ENCODE peak calls at places on chromosomes 2 and 18, in nine cellular contexts. B is neural progenitor cell; X is transverse colon; M is fibroblast of lung; I is Peyer's patch; N is lower lobe of right lung; O is naive thymus-derived CD4-positive, alpha-beta T cell; D is adrenal gland; F is endodermal cell. W is an unnamed sample.

GRCh38 chr2:85266424-85267041 is 61.3 kb downstream of the TGOLN2 start:
- DNase-seq in O (peak), I (peak), D (peak), M (peak), B (peak), N (peak), X (peak), F (peak), W (no peak)

GRCh38 chr2:162258686-162259085 is 15.4 kb upstream of the FAP start:
- DNase-seq in B (no peak), I (no peak), D (no peak), F (no peak), M (no peak), O (no peak), X (no peak), N (no peak), W (no peak)

GRCh38 chr2:109736177-109736827 is 57.8 kb upstream of the RGPD5 start:
- DNase-seq in I (peak), X (peak), O (no peak), M (peak), B (peak), N (peak), F (peak), D (peak), W (peak)

GRCh38 chr2:121505005-121505404 is 25.7 kb upstream of the RNU4ATAC start:
- DNase-seq in F (no peak), O (no peak), D (no peak), B (no peak), I (no peak), N (no peak), X (no peak), M (peak), W (no peak)

GRCh38 chr2:234247453-234248180 is 197.1 kb downstream of the SPP2 start:
- DNase-seq in M (no peak), F (no peak), D (no peak), B (no peak), O (no peak), I (no peak), X (no peak), N (no peak), W (peak)

GRCh38 chr2:182240862-182241371 is 185.9 kb downstream of the PDE1A start:
- DNase-seq in X (peak), O (no peak), N (no peak), B (peak), I (peak), D (peak), M (peak), F (peak), W (peak)

GRCh38 chr2:201262718-201263117 is 2.4 kb downstream of the CASP8 start:
- DNase-seq in D (no peak), O (no peak), F (no peak), M (no peak), I (no peak), B (no peak), N (no peak), X (no peak), W (no peak)

GRCh38 chr2:20291846-20292408 is 58.7 kb downstream of the PUM2 start:
- DNase-seq in D (no peak), M (no peak), X (no peak), I (no peak), O (no peak), B (peak), F (no peak), N (no peak), W (no peak)

GRCh38 chr2:207334631-207335371 is 169.1 kb upstream of the KLF7 start:
- DNase-seq in M (peak), X (peak), N (peak), B (peak), F (peak), O (peak), I (peak), D (peak), W (peak)

GRCh38 chr18:47184419-47185050 is 8.4 kb upstream of the IER3IP1 start:
- DNase-seq in X (no peak), M (peak), N (peak), O (no peak), I (no peak), B (peak), F (no peak), D (peak), W (no peak)

GRCh38 chr2:88055049-88055435 is 541 bp downstream of the KRCC1 start:
- DNase-seq in D (no peak), N (no peak), M (peak), F (no peak), O (no peak), X (no peak), B (no peak), I (no peak), W (no peak)

GRCh38 chr2:9428965-9429577 is 5.6 kb downstream of the CPSF3 start:
- DNase-seq in X (no peak), D (no peak), M (no peak), I (no peak), N (no peak), F (no peak), O (no peak), B (no peak), W (no peak)

GRCh38 chr18:9066817-9067306 is 35.6 kb upstream of the NDUFV2 start:
- DNase-seq in F (no peak), B (no peak), D (no peak), N (no peak), I (peak), M (no peak), X (peak), O (no peak), W (peak)

GRCh38 chr2:158031371-158031770 is 70.3 kb upstream of the UPP2 start:
- DNase-seq in M (no peak), X (no peak), I (no peak), N (no peak), D (no peak), F (no peak), O (no peak), B (no peak), W (no peak)

GRCh38 chr2:221518937-221519635 is 53.0 kb downstream of the EPHA4 start:
- DNase-seq in X (peak), N (no peak), D (peak), I (no peak), M (no peak), O (no peak), B (no peak), F (no peak), W (no peak)

GRCh38 chr2:189534854-189535253 is 45.7 kb downstream of the SLC40A1 start:
- DNase-seq in X (no peak), F (no peak), B (no peak), N (no peak), O (no peak), I (no peak), M (peak), D (no peak), W (no peak)

GRCh38 chr2:151973901-151974199 is 125.0 kb downstream of the CACNB4 start:
- DNase-seq in X (no peak), M (peak), O (no peak), I (no peak), F (peak), N (no peak), B (peak), D (no peak), W (no peak)

GRCh38 chr2:196291873-196292800 is 120.8 kb upstream of the STK17B start:
- DNase-seq in N (peak), B (no peak), O (no peak), I (no peak), M (no peak), D (no peak), F (no peak), X (no peak), W (peak)

GRCh38 chr2:10285191-10285577 is 17.5 kb upstream of the HPCAL1 start:
- DNase-seq in O (no peak), N (no peak), F (no peak), X (no peak), B (no peak), I (no peak), M (no peak), D (no peak), W (no peak)

GRCh38 chr2:188596054-188596453 is 304.4 kb downstream of the GULP1 start:
- DNase-seq in F (no peak), M (peak), B (no peak), I (no peak), D (no peak), X (no peak), O (no peak), N (no peak), W (no peak)

GRCh38 chr2:48126180-48126579 is 219.9 kb upstream of the FBXO11 start:
- DNase-seq in B (no peak), X (no peak), F (no peak), O (no peak), M (peak), I (no peak), N (no peak), D (no peak), W (no peak)

DNA sequence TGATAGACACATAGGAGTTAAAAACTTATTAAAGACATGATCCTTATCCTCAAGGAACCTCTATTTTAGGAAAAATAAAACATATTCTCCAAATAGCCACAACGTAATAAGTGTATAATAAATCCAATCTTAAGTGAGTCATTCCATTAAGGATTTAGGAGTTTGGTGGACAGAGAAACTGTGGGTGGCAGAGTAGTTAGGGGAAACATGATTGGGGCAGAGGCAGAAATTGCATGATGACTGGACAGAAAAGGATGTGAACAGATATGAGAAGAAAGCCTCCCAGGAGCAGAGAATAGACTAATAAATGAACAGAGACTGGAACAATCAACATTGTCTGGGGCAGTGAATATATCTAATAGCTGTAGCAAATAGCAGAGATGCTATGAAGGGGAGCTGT is 48.1 kb upstream of the SIGLEC15 start:
- DNase-seq in X (no peak), M (peak), N (no peak), F (no peak), I (no peak), D (no peak), O (no peak), B (no peak), W (no peak)
- H3K27ac ChIP-seq in X (no peak), M (no peak), N (no peak), F (no peak), I (no peak), D (no peak), O (no peak), B (no peak), W (no peak)

DNA sequence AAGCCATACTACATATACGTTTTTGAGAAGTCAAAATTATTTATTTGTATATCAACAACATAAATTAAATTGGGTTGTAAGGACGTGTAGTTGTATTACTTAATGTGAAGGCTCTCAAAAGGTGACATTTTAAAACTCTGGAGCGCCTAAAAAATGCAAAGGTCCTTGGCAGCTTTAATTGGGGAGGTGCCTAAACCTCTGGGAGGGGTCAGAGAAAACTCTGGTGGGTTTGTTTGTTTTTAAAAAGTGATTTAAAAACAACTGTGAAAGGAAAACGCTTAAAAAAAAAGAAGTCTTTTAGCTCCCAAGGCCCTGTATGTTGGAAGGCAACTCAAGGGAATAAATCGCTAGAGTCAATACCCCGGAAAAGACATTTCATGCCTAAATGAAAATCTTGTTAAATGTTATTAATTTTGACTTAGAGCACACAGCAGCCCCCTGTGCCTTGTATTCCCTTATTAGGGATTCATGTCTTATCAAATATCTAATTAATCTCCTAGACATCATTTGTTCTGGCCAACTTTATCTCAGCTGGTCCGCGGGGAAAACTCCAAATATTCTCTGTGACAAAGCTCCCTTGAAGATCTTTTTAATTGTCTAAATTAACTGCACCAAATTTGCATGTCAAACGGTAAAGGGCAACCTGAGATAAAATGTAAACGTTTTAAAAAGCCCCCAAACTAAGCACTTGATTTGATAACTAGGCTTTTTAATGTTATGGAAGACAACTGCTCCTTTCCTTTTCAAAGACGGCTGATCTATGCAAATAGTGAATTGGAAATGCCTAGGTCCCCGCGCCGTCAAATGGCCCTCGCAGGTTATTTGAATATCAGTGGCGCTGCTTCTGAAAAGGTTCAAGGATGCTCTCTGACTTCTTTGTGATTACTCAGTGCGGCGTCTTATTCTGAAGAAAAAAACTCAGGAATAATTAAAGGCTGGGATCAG is 4.1 kb downstream of the SP9 start:
- DNase-seq in N (no peak), M (no peak), O (no peak), X (no peak), B (peak), D (no peak), I (no peak), F (peak), W (no peak)
- H3K4me3 ChIP-seq in N (no peak), M (no peak), O (no peak), X (no peak), B (no peak), D (no peak), I (no peak), F (no peak), W (no peak)

DNA sequence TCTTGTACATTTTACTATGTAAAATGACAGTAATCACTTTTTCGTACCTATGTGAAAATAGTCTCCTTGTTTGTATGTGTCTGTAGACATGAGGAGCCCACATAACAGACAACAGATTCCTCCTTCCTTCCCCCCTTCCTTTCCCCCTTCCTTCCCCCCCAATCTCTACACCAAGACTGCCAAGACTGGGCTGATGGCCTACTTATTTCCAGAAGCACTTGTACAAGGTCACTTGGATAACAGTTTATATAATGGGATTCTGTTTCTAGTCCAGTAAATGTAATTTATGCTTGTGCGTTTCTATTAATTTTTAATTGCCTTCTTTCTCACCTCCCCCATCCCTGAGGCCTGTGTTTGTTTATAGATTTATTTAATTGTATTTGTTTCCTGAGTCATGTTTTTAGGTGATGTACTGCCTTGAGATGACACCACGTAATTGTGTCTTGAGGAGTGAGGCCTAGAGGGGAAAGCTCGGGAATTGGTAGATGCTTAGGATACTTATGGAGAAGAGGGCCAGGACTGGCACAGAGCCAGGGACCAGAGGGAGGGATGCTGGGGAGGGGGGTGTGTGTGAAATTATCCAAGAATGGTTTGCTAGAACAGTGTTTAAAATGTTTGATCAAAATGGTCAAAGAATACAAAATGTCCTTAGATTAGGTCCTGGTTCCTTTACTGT is 12.3 kb downstream of the B3GNT2 start:
- DNase-seq in X (no peak), N (no peak), B (no peak), M (no peak), I (no peak), F (peak), D (no peak), O (no peak), W (no peak)
- H3K27ac ChIP-seq in X (peak), N (no peak), B (no peak), M (no peak), I (no peak), F (no peak), D (no peak), O (no peak), W (peak)

GRCh38 chr18:48952287-48953095 is 1.7 kb upstream of the SMAD7 start:
- DNase-seq in M (peak), I (peak), B (peak), X (peak), N (peak), F (peak), O (peak), D (peak), W (peak)

GRCh38 chr18:48950536-48951447 is at the start of gene SMAD7:
- DNase-seq in N (peak), M (peak), X (peak), O (no peak), I (no peak), F (no peak), D (no peak), B (no peak), W (no peak)

GRCh38 chr18:48951448-48952286 is 902 bp upstream of the SMAD7 start:
- DNase-seq in M (peak), I (peak), D (peak), B (peak), X (peak), F (peak), N (peak), O (peak), W (peak)

GRCh38 chr18:48954837-48955527 is 4.2 kb upstream of the SMAD7 start:
- DNase-seq in M (no peak), O (no peak), I (no peak), B (no peak), F (peak), N (peak), X (no peak), D (no peak), W (no peak)

DNA sequence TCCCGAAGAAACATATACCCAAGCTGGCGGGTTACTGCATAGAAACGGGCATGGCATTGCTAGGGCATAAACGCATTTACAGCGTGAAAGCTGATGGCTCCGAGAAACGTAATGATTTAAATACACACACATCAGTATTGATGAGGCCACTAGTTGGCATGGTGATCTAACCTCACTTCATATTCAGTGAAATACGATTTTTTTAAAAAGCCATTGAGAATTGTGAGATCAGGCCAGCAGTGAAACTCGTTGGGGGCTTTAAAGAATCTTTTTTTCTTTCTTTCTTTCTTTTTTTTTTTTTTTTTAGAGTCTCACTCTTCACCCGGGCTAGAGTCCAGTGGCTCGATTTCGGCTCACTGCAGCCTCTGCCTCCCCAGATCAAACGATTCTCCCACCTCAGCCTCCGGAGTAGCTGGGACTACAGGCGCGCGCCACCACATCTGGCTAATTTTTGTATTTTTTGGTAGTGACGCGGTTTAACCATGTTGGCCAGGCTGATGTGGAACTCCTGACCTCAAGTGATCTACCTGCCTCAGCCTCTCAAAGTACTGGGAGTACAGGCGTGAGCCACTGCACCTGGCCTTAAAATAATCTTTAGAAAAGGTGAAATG is 2.4 kb upstream of the SMAD7 start:
- DNase-seq in D (no peak), I (no peak), O (no peak), X (no peak), F (no peak), N (no peak), M (no peak), B (no peak), W (no peak)
- H3K4me3 ChIP-seq in D (peak), I (peak), O (peak), X (peak), F (peak), N (peak), M (no peak), B (peak), W (peak)

GRCh38 chr2:70527447-70528080 is 26.1 kb downstream of the TGFA start:
- DNase-seq in N (no peak), O (no peak), X (no peak), D (no peak), M (no peak), B (no peak), I (no peak), F (no peak), W (no peak)

GRCh38 chr2:70525032-70525431 is 28.6 kb downstream of the TGFA start:
- DNase-seq in D (no peak), M (no peak), N (no peak), X (peak), B (no peak), F (peak), I (peak), O (no peak), W (no peak)

GRCh38 chr2:70528276-70528675 is 25.4 kb downstream of the TGFA start:
- DNase-seq in B (no peak), X (no peak), F (no peak), O (no peak), I (no peak), D (no peak), N (no peak), M (no peak), W (no peak)

GRCh38 chr2:70523996-70524965 is 29.3 kb downstream of the TGFA start:
- DNase-seq in X (peak), D (peak), O (no peak), N (peak), B (no peak), F (peak), M (no peak), I (peak), W (peak)

DNA sequence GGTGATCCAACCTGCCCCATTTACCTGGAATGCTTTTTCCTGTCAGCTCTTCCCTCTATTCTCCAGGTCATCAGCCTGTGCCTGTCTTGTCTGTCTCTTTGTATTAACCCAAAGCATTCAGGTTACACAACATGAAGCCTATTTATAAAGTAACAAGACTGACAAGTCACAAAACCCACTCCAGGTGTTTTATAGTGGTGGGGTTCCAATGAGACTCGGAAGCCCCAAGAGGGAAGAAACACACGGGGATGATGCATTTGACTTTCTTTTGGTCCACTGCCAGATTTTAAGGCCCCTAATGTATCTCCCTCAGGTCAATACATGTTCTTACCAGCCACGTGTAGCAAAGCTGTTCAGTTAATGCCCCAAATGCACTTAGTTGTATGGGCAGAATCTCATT is 27.5 kb downstream of the TGFA start:
- DNase-seq in M (no peak), B (no peak), F (no peak), O (no peak), X (no peak), I (no peak), N (no peak), D (no peak), W (no peak)
- H3K27ac ChIP-seq in M (no peak), B (no peak), F (no peak), O (no peak), X (no peak), I (no peak), N (no peak), D (no peak), W (peak)